ENCODE peak calls at places on chromosomes 1 and 21, in seven cellular contexts. J is activated effector memory CD4-positive, alpha-beta T cell treated with anti-CD3 and anti-CD28 coated beads, Interleukin-2, amount 50 U/mL, for 16 hours; X is G401; F is GM04504; B is choroid plexus epithelial cell; E is uterus; P is NCI-H2081. I is an unnamed sample.

GRCh38 chr1:62809788-62810187 is 25.9 kb downstream of the ATG4C start:
- DNase-seq in B (no peak), P (no peak), F (no peak), X (no peak), J (no peak), E (no peak), I (no peak)

GRCh38 chr1:66552829-66553228 is 18.9 kb downstream of the SGIP1 start:
- DNase-seq in X (no peak), J (no peak), B (peak), E (no peak), F (no peak), P (no peak), I (no peak)

GRCh38 chr1:223835754-223836153 is 10.0 kb downstream of the TP53BP2 start:
- DNase-seq in E (no peak), B (peak), X (no peak), P (no peak), J (no peak), F (no peak), I (no peak)

GRCh38 chr1:202105571-202106339 is 17.0 kb upstream of the GPR37L1 start:
- DNase-seq in X (no peak), F (no peak), P (peak), E (no peak), B (peak), J (no peak), I (no peak)

GRCh38 chr1:33155877-33156538 is 25.8 kb downstream of the TRIM62 start:
- DNase-seq in B (peak), F (no peak), X (peak), J (no peak), E (no peak), P (no peak), I (no peak)

GRCh38 chr1:194295690-194296089 is 1109.3 kb upstream of the B3GALT2 start:
- DNase-seq in J (no peak), E (no peak), X (no peak), F (no peak), P (peak), B (peak), I (no peak)

GRCh38 chr1:196732526-196732925 is 42.1 kb upstream of the CFHR3 start:
- DNase-seq in P (no peak), J (no peak), X (no peak), E (no peak), F (no peak), B (peak), I (no peak)

GRCh38 chr1:81414417-81415087 is 386.2 kb upstream of the ADGRL2 start:
- DNase-seq in X (peak), B (peak), F (no peak), P (peak), E (peak), J (no peak), I (no peak)

GRCh38 chr21:25862112-25862511 is 127.3 kb downstream of the GABPA start:
- DNase-seq in F (no peak), J (no peak), B (no peak), E (no peak), X (no peak), P (no peak), I (no peak)

GRCh38 chr1:37811027-37811655 is 3.1 kb upstream of the YRDC start:
- DNase-seq in B (peak), J (peak), X (peak), E (peak), P (peak), F (peak), I (peak)

GRCh38 chr1:91018006-91018405 is 3.8 kb downstream of the ZNF644 start:
- DNase-seq in F (no peak), J (no peak), B (peak), P (no peak), E (no peak), X (peak), I (no peak)

GRCh38 chr1:225882699-225883615 is 777 bp upstream of the TMEM63A start:
- DNase-seq in B (peak), X (no peak), J (peak), E (peak), F (no peak), P (no peak), I (no peak)

GRCh38 chr21:35491114-35491513 is 442.0 kb upstream of the RUNX1 start:
- DNase-seq in X (no peak), E (no peak), B (no peak), P (no peak), F (no peak), J (no peak), I (no peak)

GRCh38 chr1:45101947-45102346 is 89.9 kb downstream of the UROD start:
- DNase-seq in F (no peak), B (no peak), J (no peak), P (no peak), X (no peak), E (no peak), I (no peak)

GRCh38 chr1:151972533-151973270 is 21.0 kb downstream of the S100A10 start:
- DNase-seq in E (no peak), J (peak), P (no peak), B (peak), F (peak), X (no peak), I (peak)

GRCh38 chr1:31955917-31956736 is 18.0 kb upstream of the PTP4A2 start:
- DNase-seq in E (peak), J (peak), B (peak), X (peak), F (peak), P (no peak), I (no peak)

GRCh38 chr1:76237201-76237600 is 162.7 kb downstream of the ST6GALNAC3 start:
- DNase-seq in J (no peak), B (no peak), E (no peak), X (no peak), P (no peak), F (no peak), I (no peak)

GRCh38 chr1:15455522-15455921 is 1.0 kb upstream of the CELA2A start:
- DNase-seq in J (no peak), F (no peak), X (no peak), E (no peak), P (no peak), B (peak), I (no peak)

GRCh38 chr1:109928591-109929111 is 18.0 kb downstream of the CSF1 start:
- DNase-seq in P (no peak), E (peak), X (peak), F (no peak), J (no peak), B (peak), I (no peak)

GRCh38 chr1:6152882-6153281 is 27.2 kb downstream of the CHD5 start:
- DNase-seq in P (no peak), X (no peak), B (no peak), J (no peak), E (no peak), F (no peak), I (no peak)

GRCh38 chr1:60279798-60280197 is 206.2 kb upstream of the C1orf87 start:
- DNase-seq in E (no peak), F (no peak), J (no peak), B (peak), P (no peak), X (no peak), I (no peak)

GRCh38 chr1:162319510-162320160 is 57.0 kb downstream of the SPATA46 start:
- DNase-seq in J (no peak), E (no peak), X (peak), P (no peak), F (no peak), B (peak), I (no peak)

GRCh38 chr1:205072881-205073280 is 11.4 kb downstream of the TMEM81 start:
- DNase-seq in J (no peak), F (no peak), X (no peak), E (no peak), B (no peak), P (no peak), I (no peak)

GRCh38 chr1:241972703-241973375 is 15.3 kb downstream of the BECN2 start:
- DNase-seq in F (no peak), E (no peak), X (no peak), J (no peak), P (no peak), B (peak), I (no peak)

GRCh38 chr1:15148475-15148874 is 5.1 kb upstream of the TMEM51 start:
- DNase-seq in P (no peak), F (no peak), J (no peak), X (no peak), B (no peak), E (no peak), I (no peak)

GRCh38 chr1:114330451-114330983 is 176.8 kb upstream of the SYT6 start:
- DNase-seq in J (no peak), F (no peak), P (no peak), B (no peak), E (no peak), X (no peak), I (no peak)

GRCh38 chr1:19260211-19261138 is 8.9 kb downstream of the MRTO4 start:
- DNase-seq in F (peak), B (peak), X (no peak), J (no peak), E (no peak), P (no peak), I (no peak)

GRCh38 chr21:27346041-27346448 is 379.2 kb upstream of the ADAMTS5 start:
- DNase-seq in E (no peak), X (no peak), F (no peak), J (no peak), P (no peak), B (peak), I (no peak)

GRCh38 chr1:92998829-92999228 is 37.6 kb upstream of the DIPK1A start:
- DNase-seq in J (no peak), X (no peak), E (no peak), F (no peak), B (no peak), P (no peak), I (no peak)

GRCh38 chr1:154925335-154926170 is 11.0 kb downstream of the PMVK start:
- DNase-seq in P (no peak), J (no peak), F (no peak), E (no peak), X (no peak), B (no peak), I (no peak)

GRCh38 chr1:26360051-26360806 is 6.3 kb upstream of the CRYBG2 start:
- DNase-seq in F (no peak), X (no peak), J (peak), P (no peak), B (no peak), E (no peak), I (no peak)

GRCh38 chr1:203570805-203571204 is 55.8 kb upstream of the ATP2B4 start:
- DNase-seq in P (no peak), E (no peak), F (no peak), B (no peak), X (no peak), J (no peak), I (no peak)

GRCh38 chr1:90970208-90970607 is 51.6 kb downstream of the ZNF644 start:
- DNase-seq in E (no peak), P (no peak), J (no peak), F (no peak), B (peak), X (no peak), I (no peak)

GRCh38 chr1:93593868-93594602 is 87.6 kb downstream of the BCAR3 start:
- DNase-seq in E (no peak), F (no peak), P (no peak), B (no peak), J (no peak), X (no peak), I (no peak)

GRCh38 chr1:117061986-117062415 is 1.9 kb downstream of the TTF2 start:
- DNase-seq in E (no peak), P (no peak), J (peak), B (peak), F (peak), X (no peak), I (no peak)

GRCh38 chr1:236851871-236852270 is 56.8 kb downstream of the MTR start:
- DNase-seq in J (no peak), X (no peak), F (no peak), E (no peak), P (no peak), B (no peak), I (no peak)

GRCh38 chr1:55893155-55893554 is 678.0 kb upstream of the USP24 start:
- DNase-seq in B (peak), J (no peak), E (no peak), P (peak), X (no peak), F (no peak), I (peak)

GRCh38 chr1:84665703-84666317 is 24.5 kb downstream of the SSX2IP start:
- DNase-seq in F (no peak), E (no peak), P (no peak), X (no peak), B (peak), J (no peak), I (no peak)